ENCODE peak calls at places on chromosomes 13 and 19, in ten cellular contexts. J is heart left ventricle, R is mesothelial cell of epicardium, Y is stomach, V is WTC11, U is foreskin fibroblast, L is bronchial epithelial cell, W is neural progenitor cell, X is AG09319, A is fibroblast of lung. G is an unnamed sample.

GRCh38 chr19:33206261-33207039 is 12.3 kb downstream of the LRP3 start:
- DNase-seq in J (peak), R (no peak), Y (no peak), V (no peak), U (no peak), L (no peak), W (no peak), X (no peak), A (no peak), G (no peak)

GRCh38 chr13:110132178-110132975 is 174.6 kb downstream of the COL4A1 start:
- DNase-seq in J (no peak), R (no peak), Y (no peak), V (no peak), U (no peak), L (no peak), W (no peak), X (no peak), A (peak), G (no peak)

GRCh38 chr13:48892311-48892710 is 83.4 kb upstream of the FNDC3A start:
- DNase-seq in J (no peak), R (no peak), Y (no peak), V (no peak), U (peak), L (peak), W (no peak), X (no peak), A (peak), G (no peak)

GRCh38 chr13:78603240-78603947 is at the start of gene POU4F1:
- DNase-seq in J (no peak), R (peak), Y (no peak), V (peak), U (no peak), L (peak), W (peak), X (no peak), A (peak), G (peak)

GRCh38 chr13:112686987-112687386 is 2.9 kb upstream of the ATP11A start:
- DNase-seq in J (no peak), R (no peak), Y (peak), V (no peak), U (no peak), L (no peak), W (no peak), X (no peak), A (no peak), G (no peak)

GRCh38 chr13:34044660-34045080 is 226.7 kb downstream of the RFC3 start:
- DNase-seq in J (no peak), R (no peak), Y (no peak), V (no peak), U (peak), L (peak), W (no peak), X (peak), A (peak), G (no peak)

GRCh38 chr13:24007979-24008620 is 110.8 kb upstream of the C1QTNF9B start:
- DNase-seq in J (no peak), R (no peak), Y (no peak), V (no peak), U (no peak), L (peak), W (no peak), X (no peak), A (no peak), G (no peak)

GRCh38 chr13:20136781-20137703 is 23.8 kb downstream of the GJA3 start:
- DNase-seq in J (no peak), R (peak), Y (peak), V (peak), U (no peak), L (no peak), W (peak), X (no peak), A (peak), G (peak)

GRCh38 chr19:53432088-53432661 is 391 bp downstream of the ZNF761 start:
- DNase-seq in J (peak), R (peak), Y (peak), V (peak), U (peak), L (peak), W (peak), X (no peak), A (peak), G (peak)

GRCh38 chr13:100491164-100491847 is 97.3 kb downstream of the GGACT start:
- DNase-seq in J (no peak), R (no peak), Y (no peak), V (no peak), U (peak), L (no peak), W (no peak), X (no peak), A (peak), G (no peak)

GRCh38 chr13:97978661-97979450 is 25.4 kb downstream of the IPO5 start:
- DNase-seq in J (no peak), R (no peak), Y (no peak), V (no peak), U (peak), L (no peak), W (peak), X (no peak), A (peak), G (no peak)

GRCh38 chr19:36973021-36973843 is 57.1 kb downstream of the ZNF568 start:
- DNase-seq in J (peak), R (no peak), Y (peak), V (peak), U (peak), L (peak), W (no peak), X (peak), A (peak), G (peak)

GRCh38 chr19:45499196-45500180 is 1.2 kb downstream of the PPM1N start:
- DNase-seq in J (no peak), R (no peak), Y (no peak), V (peak), U (no peak), L (peak), W (peak), X (no peak), A (no peak), G (peak)

GRCh38 chr19:6234527-6234926 is 45.2 kb downstream of the MLLT1 start:
- DNase-seq in J (no peak), R (no peak), Y (no peak), V (no peak), U (no peak), L (no peak), W (no peak), X (no peak), A (no peak), G (no peak)

GRCh38 chr19:6587998-6588507 is 2.9 kb downstream of the CD70 start:
- DNase-seq in J (no peak), R (no peak), Y (no peak), V (no peak), U (no peak), L (no peak), W (peak), X (no peak), A (no peak), G (no peak)

GRCh38 chr19:19021115-19021514 is 12.2 kb downstream of the SUGP2 start:
- DNase-seq in J (no peak), R (no peak), Y (no peak), V (no peak), U (peak), L (peak), W (no peak), X (no peak), A (peak), G (no peak)

GRCh38 chr13:30864352-30865130 is 41.5 kb upstream of the MEDAG start:
- DNase-seq in J (no peak), R (no peak), Y (no peak), V (no peak), U (peak), L (peak), W (peak), X (peak), A (peak), G (no peak)

GRCh38 chr13:61486496-61486895 is 70.8 kb upstream of the PCDH20 start:
- DNase-seq in J (no peak), R (no peak), Y (no peak), V (no peak), U (no peak), L (no peak), W (no peak), X (no peak), A (no peak), G (no peak)

GRCh38 chr19:55652311-55653078 is 2.3 kb upstream of the U2AF2 start:
- DNase-seq in J (peak), R (no peak), Y (no peak), V (peak), U (no peak), L (no peak), W (no peak), X (no peak), A (no peak), G (peak)

GRCh38 chr13:41678320-41678719 is 221.0 kb downstream of the RGCC start:
- DNase-seq in J (no peak), R (no peak), Y (no peak), V (no peak), U (no peak), L (no peak), W (no peak), X (no peak), A (peak), G (no peak)

GRCh38 chr13:76791290-76791664 is 94.9 kb downstream of the KCTD12 start:
- DNase-seq in J (no peak), R (no peak), Y (no peak), V (no peak), U (no peak), L (peak), W (no peak), X (no peak), A (peak), G (no peak)

GRCh38 chr19:30340724-30341595 is 31.2 kb upstream of the ZNF536 start:
- DNase-seq in J (no peak), R (no peak), Y (peak), V (no peak), U (no peak), L (no peak), W (no peak), X (no peak), A (no peak), G (no peak)

GRCh38 chr19:13881692-13882418 is 4.9 kb downstream of the NANOS3 start:
- DNase-seq in J (no peak), R (no peak), Y (no peak), V (no peak), U (no peak), L (no peak), W (peak), X (no peak), A (peak), G (no peak)

GRCh38 chr19:48506138-48506733 is 5.4 kb downstream of the LMTK3 start:
- DNase-seq in J (no peak), R (no peak), Y (no peak), V (no peak), U (no peak), L (peak), W (peak), X (peak), A (peak), G (no peak)

GRCh38 chr19:18596752-18597157 is 8.2 kb downstream of the REX1BD start:
- DNase-seq in J (peak), R (no peak), Y (peak), V (peak), U (no peak), L (no peak), W (peak), X (no peak), A (no peak), G (no peak)

GRCh38 chr19:44303305-44303704 is 1.5 kb downstream of the ZNF235 start:
- DNase-seq in J (no peak), R (no peak), Y (no peak), V (no peak), U (no peak), L (no peak), W (no peak), X (no peak), A (no peak), G (no peak)

GRCh38 chr19:38049105-38049649 is 142.2 kb downstream of the SIPA1L3 start:
- DNase-seq in J (no peak), R (no peak), Y (peak), V (no peak), U (peak), L (no peak), W (no peak), X (no peak), A (no peak), G (no peak)

DNA sequence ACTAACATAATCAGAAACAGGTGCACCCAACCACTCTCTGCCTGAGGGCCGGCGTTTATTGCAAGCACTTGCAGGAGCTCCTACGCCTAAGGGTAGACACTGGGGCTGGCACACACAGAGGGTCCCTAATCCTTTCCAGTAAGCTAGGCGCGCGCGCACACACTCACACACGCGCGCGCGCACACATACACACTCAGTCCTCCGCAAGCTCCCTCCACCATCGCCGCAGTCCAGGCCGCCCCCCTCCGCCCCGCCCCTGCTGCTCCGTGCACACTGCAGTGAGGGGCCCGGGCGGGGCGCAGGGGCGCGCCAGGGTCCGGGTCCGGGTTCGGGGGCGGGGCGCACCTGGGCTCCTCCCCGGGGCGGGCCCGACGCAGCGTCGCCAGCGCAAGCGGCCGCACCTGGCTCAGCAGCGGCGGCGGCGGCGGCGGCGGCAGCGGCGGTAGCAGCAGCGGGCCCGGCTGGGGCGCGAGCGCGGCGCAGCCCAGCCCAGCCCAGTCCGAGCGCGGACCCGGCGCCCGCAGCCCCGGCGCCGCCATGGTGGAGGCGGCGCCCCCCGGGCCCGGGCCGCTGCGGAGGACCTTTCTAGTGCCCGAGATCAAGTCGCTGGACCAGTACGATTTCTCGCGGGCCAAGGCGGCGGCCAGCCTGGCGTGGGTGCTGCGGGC is at the start of gene CAMSAP3:
- DNase-seq in J (no peak), R (peak), Y (peak), V (peak), U (peak), L (no peak), W (peak), X (peak), A (peak), G (peak)
- TF ChIP-seq CTCF in J (no peak), R (no peak), Y (no peak), V (no peak), U (no peak), L (no peak), W (no peak), X (no peak), A (no peak), G (no peak)

DNA sequence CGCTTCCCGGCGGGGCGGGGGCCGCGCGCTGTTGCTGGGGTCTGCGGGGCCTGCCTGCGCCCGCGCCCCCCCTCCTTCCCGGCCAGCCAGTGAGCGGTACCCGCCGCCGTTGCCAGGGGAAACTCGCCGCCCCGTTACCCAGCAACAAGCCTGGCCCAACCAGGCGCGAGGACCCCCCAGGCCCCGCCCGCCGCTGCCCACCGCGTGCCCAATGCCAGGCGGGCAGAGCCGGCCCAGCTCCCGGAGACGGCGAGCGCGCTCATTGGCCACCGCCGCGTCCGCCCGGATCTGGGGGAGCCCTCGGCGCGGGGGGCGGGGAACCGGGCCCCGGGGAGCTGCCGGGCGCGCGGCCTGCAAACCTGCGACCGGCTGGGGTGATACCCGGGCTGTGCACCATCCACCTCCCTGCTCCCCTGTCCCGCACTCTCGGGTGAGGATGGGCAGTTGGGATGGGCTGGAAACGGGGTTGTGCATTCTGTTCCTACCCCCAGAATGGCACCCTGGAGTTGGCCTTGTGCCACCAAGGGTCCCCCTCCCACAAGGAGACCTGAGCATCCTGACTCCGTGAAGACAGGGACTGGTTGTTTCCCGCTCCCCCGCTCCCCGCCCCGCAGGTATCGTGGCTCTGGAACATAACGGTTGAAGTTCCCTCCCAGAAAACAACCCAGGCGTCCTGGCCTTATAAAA is 8.8 kb upstream of the BBC3 start:
- DNase-seq in J (peak), R (peak), Y (peak), V (peak), U (no peak), L (no peak), W (peak), X (no peak), A (peak), G (peak)
- TF ChIP-seq CTCF in J (no peak), R (no peak), Y (no peak), V (no peak), U (no peak), L (no peak), W (no peak), X (no peak), A (no peak), G (no peak)

GRCh38 chr13:37109080-37109678 is 3.7 kb upstream of the CSNK1A1L start:
- DNase-seq in J (no peak), R (no peak), Y (no peak), V (no peak), U (peak), L (peak), W (peak), X (no peak), A (peak), G (peak)
- TF ChIP-seq CTCF in J (peak), R (peak), Y (no peak), V (peak), U (peak), L (peak), W (peak), X (peak), A (peak), G (peak)

DNA sequence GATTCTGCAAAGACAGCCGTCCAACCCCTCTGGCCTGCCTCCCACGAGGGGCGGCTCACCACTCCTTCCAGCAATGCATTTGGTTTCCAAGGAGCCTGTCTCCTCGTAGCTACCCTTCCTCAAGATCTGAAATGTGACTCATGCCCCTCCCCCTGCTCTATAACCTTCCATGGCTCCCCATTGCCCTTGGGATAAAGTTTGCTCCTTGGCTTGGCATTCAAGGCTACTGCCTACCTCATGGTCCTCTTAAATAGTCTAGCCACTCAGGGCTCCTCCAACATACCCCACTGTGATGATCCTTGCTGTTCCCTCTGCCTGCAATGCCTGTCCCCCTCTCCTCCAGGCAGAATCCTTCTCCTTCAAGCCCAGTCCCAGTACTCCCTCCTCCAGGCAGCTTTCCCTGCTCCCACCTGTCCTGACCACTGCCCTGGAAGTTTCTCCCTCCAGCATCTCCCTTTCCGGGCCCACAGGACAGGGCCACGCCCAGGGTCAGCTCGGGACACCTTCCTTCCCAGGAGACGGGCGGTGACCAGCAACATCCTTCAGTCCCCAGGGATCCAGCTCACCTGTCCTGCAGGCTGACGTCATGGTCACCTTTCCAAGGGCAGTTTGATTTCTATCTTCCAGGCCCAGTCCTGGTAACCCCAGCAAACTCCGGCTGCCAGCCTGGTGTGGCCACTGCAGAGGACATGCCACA is 19.2 kb upstream of the SEMA6B start:
- DNase-seq in J (no peak), R (no peak), Y (no peak), V (no peak), U (no peak), L (no peak), W (no peak), X (no peak), A (no peak), G (no peak)
- TF ChIP-seq CTCF in J (no peak), R (no peak), Y (no peak), V (no peak), U (no peak), L (no peak), W (no peak), X (no peak), A (no peak), G (no peak)

GRCh38 chr19:41447732-41448332 is 4.9 kb downstream of the ERICH4 start:
- DNase-seq in J (no peak), R (no peak), Y (no peak), V (no peak), U (no peak), L (no peak), W (no peak), X (no peak), A (no peak), G (no peak)
- TF ChIP-seq CTCF in J (peak), R (no peak), Y (no peak), V (no peak), U (no peak), L (no peak), W (peak), X (no peak), A (no peak), G (no peak)

GRCh38 chr13:32419862-32420261 is 8.1 kb downstream of the N4BP2L1 start:
- DNase-seq in J (no peak), R (no peak), Y (no peak), V (no peak), U (no peak), L (no peak), W (no peak), X (no peak), A (no peak), G (no peak)

GRCh38 chr13:32413284-32413683 is 14.6 kb downstream of the N4BP2L1 start:
- DNase-seq in J (no peak), R (no peak), Y (no peak), V (no peak), U (no peak), L (no peak), W (no peak), X (no peak), A (no peak), G (no peak)

GRCh38 chr13:32414580-32414979 is 13.3 kb downstream of the N4BP2L1 start:
- DNase-seq in J (no peak), R (no peak), Y (no peak), V (no peak), U (no peak), L (no peak), W (no peak), X (no peak), A (no peak), G (no peak)

GRCh38 chr13:32417995-32418394 is 9.9 kb downstream of the N4BP2L1 start:
- DNase-seq in J (no peak), R (no peak), Y (no peak), V (no peak), U (no peak), L (no peak), W (no peak), X (no peak), A (no peak), G (no peak)

GRCh38 chr13:32415019-32415418 is 12.9 kb downstream of the N4BP2L1 start:
- DNase-seq in J (no peak), R (no peak), Y (no peak), V (peak), U (no peak), L (peak), W (peak), X (no peak), A (no peak), G (peak)
- TF ChIP-seq CTCF in J (no peak), R (no peak), Y (no peak), V (peak), U (peak), L (peak), W (peak), X (peak), A (peak), G (peak)

GRCh38 chr13:63455938-63456337 is 2040.3 kb upstream of the PCDH20 start:
- DNase-seq in J (no peak), R (no peak), Y (no peak), V (no peak), U (no peak), L (no peak), W (peak), X (no peak), A (no peak), G (no peak)
- TF ChIP-seq CTCF in J (no peak), R (no peak), Y (no peak), V (peak), U (peak), L (no peak), W (peak), X (peak), A (no peak), G (peak)

GRCh38 chr13:22060187-22060586 is 389.3 kb downstream of the FGF9 start:
- DNase-seq in J (no peak), R (no peak), Y (no peak), V (no peak), U (no peak), L (no peak), W (no peak), X (no peak), A (no peak), G (no peak)

GRCh38 chr13:22063416-22064124 is 392.7 kb downstream of the FGF9 start:
- DNase-seq in J (no peak), R (no peak), Y (no peak), V (no peak), U (no peak), L (no peak), W (no peak), X (no peak), A (no peak), G (no peak)

GRCh38 chr13:22062478-22063205 is 391.8 kb downstream of the FGF9 start:
- DNase-seq in J (no peak), R (no peak), Y (no peak), V (no peak), U (no peak), L (peak), W (no peak), X (no peak), A (no peak), G (no peak)

GRCh38 chr13:22061806-22062391 is 391.0 kb downstream of the FGF9 start:
- DNase-seq in J (no peak), R (no peak), Y (no peak), V (no peak), U (no peak), L (no peak), W (no peak), X (no peak), A (no peak), G (no peak)

GRCh38 chr13:22061371-22061805 is 390.5 kb downstream of the FGF9 start:
- DNase-seq in J (no peak), R (no peak), Y (no peak), V (no peak), U (no peak), L (no peak), W (no peak), X (no peak), A (no peak), G (no peak)
- TF ChIP-seq CTCF in J (no peak), R (no peak), Y (no peak), V (no peak), U (no peak), L (no peak), W (no peak), X (no peak), A (no peak), G (no peak)

GRCh38 chr13:51923983-51924539 is 62.3 kb downstream of the CCDC70 start:
- DNase-seq in J (no peak), R (no peak), Y (peak), V (peak), U (no peak), L (no peak), W (peak), X (no peak), A (no peak), G (peak)
- TF ChIP-seq CTCF in J (no peak), R (peak), Y (no peak), V (peak), U (peak), L (peak), W (peak), X (peak), A (no peak), G (peak)

G was measured in endothelial cell.